ENCODE peak calls at places on chromosomes 11 and 22, in ten cellular contexts. W is ACHN; F is lower lobe of right lung; S is pancreas; G is progenitor cell of endocrine pancreas; R is kidney glomerular epithelial cell; I is esophagus squamous epithelium; L is neural progenitor cell; C is GDM1; K is NK-92 treated with Interleukin-12 subunit alpha and Interleukin-12 subunit beta, amount 100 ng/mL, for 24 hours. H is an unnamed sample.

GRCh38 chr11:94134651-94135512 is 6.2 kb downstream of the PANX1 start:
- DNase-seq in G (no peak), L (no peak), K (no peak), S (peak), C (peak), F (no peak), R (peak), W (peak), I (no peak), H (no peak)

GRCh38 chr11:31656051-31656450 is 146.5 kb downstream of the ELP4 start:
- DNase-seq in S (no peak), R (no peak), F (no peak), L (no peak), C (no peak), I (no peak), K (no peak), G (no peak), W (peak), H (peak)

GRCh38 chr22:44885806-44886360 is 123.9 kb downstream of the PHF21B start:
- DNase-seq in W (no peak), S (no peak), G (no peak), K (no peak), C (no peak), F (no peak), L (no peak), I (no peak), R (no peak), H (no peak)

GRCh38 chr11:15655552-15655951 is 540.8 kb downstream of the INSC start:
- DNase-seq in C (no peak), W (no peak), F (no peak), I (no peak), R (no peak), L (no peak), S (no peak), K (no peak), G (no peak), H (peak)

GRCh38 chr22:27985323-27986275 is 66.5 kb upstream of the PITPNB start:
- DNase-seq in R (no peak), I (no peak), K (no peak), G (no peak), C (no peak), F (no peak), W (no peak), L (no peak), S (no peak), H (no peak)

GRCh38 chr11:83006877-83007330 is 64.8 kb downstream of the RAB30 start:
- DNase-seq in G (no peak), S (peak), K (no peak), I (no peak), W (no peak), C (no peak), R (no peak), L (no peak), F (no peak), H (no peak)

GRCh38 chr22:29328566-29329500 is 13.3 kb upstream of the RASL10A start:
- DNase-seq in I (no peak), K (no peak), G (no peak), C (no peak), F (no peak), L (no peak), S (no peak), W (no peak), R (no peak), H (no peak)

GRCh38 chr11:14290422-14290821 is 68.6 kb downstream of the RRAS2 start:
- DNase-seq in S (no peak), C (no peak), F (no peak), R (no peak), K (no peak), L (peak), G (no peak), I (no peak), W (no peak), H (no peak)

GRCh38 chr11:48020092-48020755 is 39.9 kb downstream of the PTPRJ start:
- DNase-seq in C (no peak), F (no peak), I (no peak), G (no peak), L (no peak), K (no peak), S (no peak), W (no peak), R (no peak), H (no peak)

GRCh38 chr11:64060861-64061444 is 25.2 kb downstream of the FLRT1 start:
- DNase-seq in K (no peak), G (peak), W (peak), F (peak), R (no peak), I (no peak), S (no peak), L (peak), C (no peak), H (no peak)

GRCh38 chr11:73860202-73860601 is 16.4 kb downstream of the COA4 start:
- DNase-seq in W (no peak), S (no peak), I (no peak), L (no peak), G (no peak), R (no peak), K (no peak), F (no peak), C (no peak), H (no peak)

GRCh38 chr11:119491753-119492455 is 68.9 kb upstream of the THY1 start:
- DNase-seq in W (peak), R (no peak), K (no peak), C (no peak), S (no peak), L (peak), I (no peak), F (no peak), G (no peak), H (no peak)

GRCh38 chr11:125226701-125227100 is 62.1 kb downstream of the PKNOX2 start:
- DNase-seq in F (no peak), R (no peak), S (no peak), G (no peak), I (no peak), L (no peak), C (no peak), K (no peak), W (no peak), H (no peak)

GRCh38 chr11:106012744-106013143 is 9.3 kb downstream of the MSANTD4 start:
- DNase-seq in K (no peak), R (no peak), F (no peak), W (no peak), G (no peak), C (no peak), I (no peak), S (no peak), L (no peak), H (no peak)

GRCh38 chr11:45765107-45765668 is 39.8 kb upstream of the SLC35C1 start:
- DNase-seq in G (no peak), F (no peak), I (no peak), R (no peak), K (no peak), S (no peak), W (no peak), L (no peak), C (no peak), H (no peak)

GRCh38 chr22:39408173-39408572 is 8.6 kb downstream of the TAB1 start:
- DNase-seq in K (no peak), I (no peak), G (no peak), S (no peak), F (no peak), C (no peak), L (no peak), R (no peak), W (no peak), H (no peak)

GRCh38 chr22:48496226-48496845 is 1331.3 kb downstream of the BRD1 start:
- DNase-seq in F (peak), R (no peak), L (no peak), G (no peak), S (no peak), W (no peak), K (no peak), I (no peak), C (no peak), H (no peak)

GRCh38 chr11:1829039-1829820 is 5.6 kb upstream of the SYT8 start:
- DNase-seq in W (peak), G (no peak), K (no peak), F (peak), L (no peak), C (no peak), S (no peak), I (no peak), R (peak), H (peak)

GRCh38 chr11:115659061-115659963 is 155.1 kb upstream of the CADM1 start:
- DNase-seq in C (no peak), W (peak), S (no peak), R (peak), K (no peak), G (peak), F (peak), I (no peak), L (peak), H (no peak)

GRCh38 chr22:31619611-31620300 is 42.3 kb downstream of the PISD start:
- DNase-seq in W (no peak), I (no peak), L (no peak), C (no peak), S (no peak), G (no peak), K (no peak), R (no peak), F (no peak), H (no peak)

GRCh38 chr11:62536301-62536957 is 10.2 kb downstream of the AHNAK start:
- DNase-seq in R (no peak), F (no peak), S (no peak), I (no peak), K (no peak), W (no peak), C (no peak), G (no peak), L (no peak), H (no peak)

GRCh38 chr11:130603585-130603906 is 155.1 kb downstream of the ADAMTS15 start:
- DNase-seq in S (no peak), C (no peak), R (no peak), F (no peak), L (no peak), W (no peak), I (no peak), G (no peak), K (no peak), H (no peak)

GRCh38 chr11:111514216-111515031 is at the start of gene HOATZ:
- DNase-seq in S (no peak), R (no peak), C (no peak), K (no peak), G (peak), F (peak), L (peak), W (no peak), I (no peak), H (no peak)

GRCh38 chr22:43843783-43844530 is 18.4 kb downstream of the SULT4A1 start:
- DNase-seq in C (no peak), L (no peak), G (no peak), K (no peak), F (peak), S (no peak), I (no peak), W (no peak), R (no peak), H (no peak)

H was measured in SW480.